ENCODE peak calls at places on chromosome 11, in six cellular contexts. E is AG09319; H is HAP-1; N is GM12891; G is OCI-LY7; P is stimulated activated CD4-positive, alpha-beta T cell treated with anti-CD3 and anti-CD28 coated beads, Interleukin-1b, Interleukin-23, amount 100 ng/mL, for 24 hours. F is an unnamed sample.

GRCh38 chr11:15258433-15259350 is 144.0 kb downstream of the INSC start:
- DNase-seq in E (no peak), N (no peak), P (no peak), H (peak; percentile 15), G (peak; percentile 8), F (peak; percentile 57)

GRCh38 chr11:23755769-23756168 is 741.1 kb upstream of the LUZP2 start:
- DNase-seq in P (no peak), H (no peak), G (no peak), N (no peak), E (no peak), F (peak; percentile 5)

GRCh38 chr11:10654211-10655150 is 39.1 kb downstream of the IRAG1 start:
- DNase-seq in N (peak; percentile 39), H (peak; percentile 18), P (no peak), G (peak; percentile 63), E (no peak), F (peak; percentile 85)

GRCh38 chr11:45665206-45665932 is at the start of gene CHST1:
- DNase-seq in P (peak; percentile 34), E (no peak), G (no peak), N (no peak), H (no peak), F (peak; percentile 66)

GRCh38 chr11:6655790-6656580 is at the start of gene DCHS1:
- DNase-seq in N (no peak), P (no peak), G (no peak), H (no peak), E (no peak), F (peak; percentile 27)

GRCh38 chr11:46649180-46649738 is 31.9 kb downstream of the ATG13 start:
- DNase-seq in H (no peak), P (no peak), N (no peak), E (peak; percentile 87), G (no peak), F (no peak)

GRCh38 chr11:121654506-121655480 is 202.0 kb upstream of the SORL1-AS1 start:
- DNase-seq in G (no peak), E (no peak), H (peak; percentile 47), P (no peak), N (no peak), F (peak; percentile 63)

GRCh38 chr11:13596601-13597000 is 71.9 kb upstream of the FAR1 start:
- DNase-seq in G (no peak), P (no peak), N (no peak), H (no peak), E (no peak), F (no peak)

GRCh38 chr11:14424096-14424495 is 65.1 kb upstream of the RRAS2 start:
- DNase-seq in N (no peak), E (no peak), G (no peak), P (no peak), H (no peak), F (no peak)

GRCh38 chr11:118210323-118210722 is 14.5 kb downstream of the JAML start:
- DNase-seq in G (no peak), E (no peak), N (no peak), H (no peak), P (no peak), F (no peak)

GRCh38 chr11:57979532-57980079 is 44.1 kb upstream of the OR9Q1 start:
- DNase-seq in E (no peak), G (no peak), H (no peak), N (no peak), P (no peak), F (no peak)

GRCh38 chr11:126160345-126161145 is 50.9 kb downstream of the RPUSD4 start:
- DNase-seq in E (no peak), G (no peak), H (no peak), N (no peak), P (no peak), F (no peak)

GRCh38 chr11:1953489-1954284 is 6.6 kb downstream of the MRPL23 start:
- DNase-seq in G (no peak), N (no peak), P (no peak), E (no peak), H (no peak), F (peak; percentile 18)

GRCh38 chr11:7278314-7278917 is 26.7 kb downstream of the SYT9 start:
- DNase-seq in E (peak; percentile 4), N (no peak), G (peak; percentile 44), P (no peak), H (peak; percentile 38), F (peak; percentile 51)

GRCh38 chr11:103628121-103628520 is 408.3 kb upstream of the DDI1 start:
- DNase-seq in N (no peak), E (no peak), P (no peak), G (no peak), H (no peak), F (peak; percentile 31)

GRCh38 chr11:45226901-45227300 is 59.2 kb downstream of the SYT13 start:
- DNase-seq in P (no peak), E (no peak), G (no peak), N (no peak), H (no peak), F (no peak)

GRCh38 chr11:102196816-102197215 is 86.6 kb downstream of the YAP1 start:
- DNase-seq in N (no peak), P (no peak), G (no peak), E (no peak), H (no peak), F (no peak)

GRCh38 chr11:35786918-35787557 is 124.5 kb downstream of the TRIM44 start:
- DNase-seq in P (no peak), E (peak; percentile 20), N (no peak), H (no peak), G (no peak), F (peak; percentile 64)

GRCh38 chr11:86488553-86488952 is 113.9 kb downstream of the CCDC81 start:
- DNase-seq in P (no peak), E (no peak), G (no peak), N (no peak), H (no peak), F (no peak)

GRCh38 chr11:9344046-9344680 is 29.8 kb upstream of the TMEM41B start:
- DNase-seq in N (no peak), H (no peak), E (no peak), G (no peak), P (no peak), F (peak; percentile 49)

F was measured in cardiac muscle cell.